ENCODE peak calls at places on chromosome 22, in ten cellular contexts. Q is activated CD4-positive, alpha-beta T cell treated with anti-CD3 and anti-CD28 coated beads, Interleukin-2, amount 50 U/mL, for 1 hour; B is NCI-H1417; Z is cardiac fibroblast; S is NCI-H2081; R is GM06990; Y is HFF-Myc; U is astrocyte of the spinal cord; F is T-cell; W is Caco-2. O is an unnamed sample.

GRCh38 chr22:47593291-47593690 is 830.8 kb downstream of the TBC1D22A start:
- DNase-seq in Q (no peak), B (no peak), Z (no peak), S (no peak), R (no peak), Y (no peak), U (no peak), F (no peak), W (no peak), O (no peak)

GRCh38 chr22:29750559-29750958 is 16.2 kb downstream of the ZMAT5 start:
- DNase-seq in Q (no peak), B (no peak), Z (no peak), S (no peak), R (no peak), Y (no peak), U (no peak), F (no peak), W (no peak), O (no peak)

GRCh38 chr22:18983120-18983651 is 47.1 kb upstream of the PRODH start:
- DNase-seq in Q (no peak), B (no peak), Z (no peak), S (no peak), R (no peak), Y (no peak), U (no peak), F (no peak), W (no peak), O (no peak)

GRCh38 chr22:25159028-25159427 is 40.6 kb upstream of the CRYBB3 start:
- DNase-seq in Q (no peak), B (no peak), Z (no peak), S (no peak), R (no peak), Y (no peak), U (peak), F (no peak), W (no peak), O (peak)

GRCh38 chr22:22893891-22894739 is 6.5 kb downstream of the IGLL5 start:
- DNase-seq in Q (no peak), B (no peak), Z (no peak), S (no peak), R (no peak), Y (no peak), U (no peak), F (no peak), W (no peak), O (no peak)

GRCh38 chr22:26589367-26589844 is 526 bp downstream of the TPST2 start:
- DNase-seq in Q (peak), B (no peak), Z (peak), S (no peak), R (peak), Y (no peak), U (peak), F (peak), W (peak), O (peak)

GRCh38 chr22:49667236-49667635 is 160.4 kb downstream of the BRD1 start:
- DNase-seq in Q (no peak), B (no peak), Z (no peak), S (no peak), R (no peak), Y (no peak), U (no peak), F (peak), W (no peak), O (no peak)

GRCh38 chr22:23182289-23183106 is 2.2 kb downstream of the BCR start:
- DNase-seq in Q (peak), B (peak), Z (no peak), S (peak), R (peak), Y (no peak), U (no peak), F (peak), W (no peak), O (no peak)

GRCh38 chr22:17430298-17430900 is 61.1 kb downstream of the CECR2 start:
- DNase-seq in Q (no peak), B (no peak), Z (peak), S (no peak), R (no peak), Y (no peak), U (peak), F (no peak), W (no peak), O (no peak)

GRCh38 chr22:17891427-17892167 is 117.3 kb upstream of the BID start:
- DNase-seq in Q (no peak), B (no peak), Z (no peak), S (peak), R (no peak), Y (no peak), U (no peak), F (no peak), W (peak), O (no peak)

GRCh38 chr22:24181088-24181995 is at the start of gene SUSD2:
- DNase-seq in Q (no peak), B (no peak), Z (no peak), S (no peak), R (no peak), Y (no peak), U (no peak), F (no peak), W (peak), O (peak)